ENCODE peak calls at places on chromosome 20, in five cellular contexts. One of them, this sample, is unnamed. For H3K4me1, the result is how much of the 10 kb centered on the place peaks cover.

GRCh38 chr20:22890605-22891300 is 144.4 kb upstream of the SSTR4 start:
- DNase-seq in osteoblast: no peak
- DNase-seq in HCT116: no peak
- DNase-seq in right lobe of liver: no peak
- DNase-seq in small intestine: no peak
- DNase-seq in this sample: no peak

GRCh38 chr20:52540489-52540888 is 348.9 kb upstream of the ZFP64 start:
- DNase-seq in osteoblast: no peak
- DNase-seq in HCT116: no peak
- DNase-seq in right lobe of liver: no peak
- DNase-seq in small intestine: peak
- DNase-seq in this sample: no peak

GRCh38 chr20:56433221-56433879 is 21.3 kb downstream of the CASS4 start:
- DNase-seq in osteoblast: no peak
- DNase-seq in HCT116: no peak
- DNase-seq in right lobe of liver: no peak
- DNase-seq in small intestine: no peak
- DNase-seq in this sample: no peak

GRCh38 chr20:23283096-23283850 is 67.3 kb upstream of the NXT1 start:
- DNase-seq in osteoblast: no peak
- DNase-seq in HCT116: no peak
- DNase-seq in right lobe of liver: no peak
- DNase-seq in small intestine: no peak
- DNase-seq in this sample: no peak

GRCh38 chr20:1860446-1860845 is 34.8 kb upstream of the SIRPA start:
- DNase-seq in osteoblast: peak
- DNase-seq in HCT116: no peak
- DNase-seq in right lobe of liver: no peak
- DNase-seq in small intestine: no peak
- DNase-seq in this sample: no peak

GRCh38 chr20:8388707-8389106 is 256.6 kb downstream of the PLCB1 start:
- DNase-seq in osteoblast: no peak
- DNase-seq in HCT116: no peak
- DNase-seq in right lobe of liver: no peak
- DNase-seq in small intestine: no peak
- DNase-seq in this sample: no peak

GRCh38 chr20:59207742-59208357 is 44.2 kb downstream of the ZNF831 start:
- DNase-seq in osteoblast: no peak
- DNase-seq in HCT116: peak
- DNase-seq in right lobe of liver: peak
- DNase-seq in small intestine: peak
- DNase-seq in this sample: peak

GRCh38 chr20:906703-907102 is 9.4 kb downstream of the ANGPT4 start:
- DNase-seq in osteoblast: peak
- DNase-seq in HCT116: no peak
- DNase-seq in right lobe of liver: peak
- DNase-seq in small intestine: no peak
- DNase-seq in this sample: no peak

GRCh38 chr20:2699775-2700413 is 7.3 kb downstream of the EBF4 start:
- DNase-seq in osteoblast: no peak
- DNase-seq in HCT116: no peak
- DNase-seq in right lobe of liver: no peak
- DNase-seq in small intestine: no peak
- DNase-seq in this sample: no peak

GRCh38 chr20:38883081-38883980 is 42.9 kb upstream of the FAM83D start:
- DNase-seq in osteoblast: no peak
- DNase-seq in HCT116: no peak
- DNase-seq in right lobe of liver: no peak
- DNase-seq in small intestine: no peak
- DNase-seq in this sample: no peak

GRCh38 chr20:15619341-15619740 is 953.9 kb downstream of the KIF16B start:
- DNase-seq in osteoblast: no peak
- DNase-seq in HCT116: no peak
- DNase-seq in right lobe of liver: no peak
- DNase-seq in small intestine: no peak
- DNase-seq in this sample: no peak

GRCh38 chr20:49513531-49513930 is 31.1 kb upstream of the KCNB1 start:
- DNase-seq in osteoblast: no peak
- DNase-seq in HCT116: no peak
- DNase-seq in right lobe of liver: no peak
- DNase-seq in small intestine: no peak
- DNase-seq in this sample: no peak

GRCh38 chr20:22339091-22339881 is 245.1 kb downstream of the FOXA2 start:
- DNase-seq in osteoblast: no peak
- DNase-seq in HCT116: peak
- DNase-seq in right lobe of liver: no peak
- DNase-seq in small intestine: peak
- DNase-seq in this sample: no peak

GRCh38 chr20:10527781-10528180 is 92.7 kb downstream of the SLX4IP start:
- DNase-seq in osteoblast: no peak
- DNase-seq in HCT116: no peak
- DNase-seq in right lobe of liver: no peak
- DNase-seq in small intestine: no peak
- DNase-seq in this sample: no peak

GRCh38 chr20:48294942-48295341 is 509.7 kb upstream of the SULF2 start:
- DNase-seq in osteoblast: no peak
- DNase-seq in HCT116: no peak
- DNase-seq in right lobe of liver: no peak
- DNase-seq in small intestine: no peak
- DNase-seq in this sample: no peak

GRCh38 chr20:63934271-63935068 is 21.7 kb downstream of the UCKL1 start:
- DNase-seq in osteoblast: peak
- DNase-seq in HCT116: no peak
- DNase-seq in right lobe of liver: no peak
- DNase-seq in small intestine: no peak
- DNase-seq in this sample: no peak

GRCh38 chr20:48332555-48332954 is 495.2 kb downstream of the PREX1 start:
- DNase-seq in osteoblast: peak
- DNase-seq in HCT116: no peak
- DNase-seq in right lobe of liver: no peak
- DNase-seq in small intestine: no peak
- DNase-seq in this sample: no peak

GRCh38 chr20:61797200-61797599 is 268.5 kb downstream of the TAF4 start:
- DNase-seq in osteoblast: no peak
- DNase-seq in HCT116: no peak
- DNase-seq in right lobe of liver: no peak
- DNase-seq in small intestine: no peak
- DNase-seq in this sample: no peak

GRCh38 chr20:18835850-18836249 is 22.3 kb downstream of the SCP2D1 start:
- DNase-seq in osteoblast: no peak
- DNase-seq in HCT116: no peak
- DNase-seq in right lobe of liver: no peak
- DNase-seq in small intestine: no peak
- DNase-seq in this sample: no peak

GRCh38 chr20:62616728-62617621 is 25.3 kb upstream of the SLCO4A1 start:
- DNase-seq in osteoblast: peak
- DNase-seq in HCT116: peak
- DNase-seq in right lobe of liver: peak
- DNase-seq in small intestine: peak
- DNase-seq in this sample: peak

GRCh38 chr20:62949153-62949821 is 3.2 kb upstream of the SLC17A9 start:
- DNase-seq in osteoblast: peak
- DNase-seq in HCT116: no peak
- DNase-seq in right lobe of liver: no peak
- DNase-seq in small intestine: no peak
- DNase-seq in this sample: no peak

GRCh38 chr20:63210011-63210605 is 5.8 kb downstream of the YTHDF1 start:
- DNase-seq in osteoblast: peak
- DNase-seq in HCT116: no peak
- DNase-seq in right lobe of liver: no peak
- DNase-seq in small intestine: no peak
- DNase-seq in this sample: no peak

GRCh38 chr20:41249371-41249770 is 68.2 kb downstream of the ZHX3 start:
- DNase-seq in osteoblast: peak
- DNase-seq in HCT116: no peak
- DNase-seq in right lobe of liver: no peak
- DNase-seq in small intestine: no peak
- DNase-seq in this sample: no peak

GRCh38 chr20:7171911-7172310 is 404.4 kb downstream of the BMP2 start:
- DNase-seq in osteoblast: no peak
- DNase-seq in HCT116: no peak
- DNase-seq in right lobe of liver: no peak
- DNase-seq in small intestine: no peak
- DNase-seq in this sample: no peak

GRCh38 chr20:62711703-62712101 is 3.1 kb downstream of the NTSR1 start:
- DNase-seq in osteoblast: no peak
- DNase-seq in HCT116: no peak
- DNase-seq in right lobe of liver: peak
- DNase-seq in small intestine: no peak
- DNase-seq in this sample: no peak

GRCh38 chr20:47905628-47906487 is 120.6 kb upstream of the SULF2 start:
- DNase-seq in osteoblast: no peak
- DNase-seq in HCT116: no peak
- DNase-seq in right lobe of liver: no peak
- DNase-seq in small intestine: no peak
- DNase-seq in this sample: no peak

GRCh38 chr20:63060057-63060991 is 53.6 kb upstream of the BHLHE23 start:
- DNase-seq in osteoblast: peak
- DNase-seq in HCT116: no peak
- DNase-seq in right lobe of liver: peak
- DNase-seq in small intestine: no peak
- DNase-seq in this sample: no peak

DNA sequence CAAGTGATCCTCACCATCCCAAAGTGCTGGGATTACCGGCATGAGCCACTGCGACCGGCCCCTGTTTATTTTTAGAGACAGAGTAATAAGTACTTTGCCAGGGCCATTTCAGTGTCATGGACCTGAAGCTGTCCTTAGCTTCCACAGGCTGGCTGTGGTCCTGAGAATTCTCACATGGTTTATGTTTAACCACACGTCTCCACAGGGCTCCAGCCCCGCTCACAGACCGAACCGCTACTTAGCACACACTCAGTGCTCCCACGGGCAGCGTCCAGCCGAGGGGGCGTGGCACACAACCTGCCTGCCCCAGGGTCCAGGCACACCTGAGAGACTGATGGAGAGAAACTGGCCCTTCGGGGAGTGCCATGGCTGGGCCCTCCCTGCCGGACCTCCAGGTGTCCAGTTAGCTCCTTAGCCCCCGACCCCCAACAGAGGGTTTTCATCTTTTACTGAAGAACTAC is 11.7 kb downstream of the ACSS1 start:
- DNase-seq in osteoblast: peak
- DNase-seq in HCT116: no peak
- DNase-seq in right lobe of liver: peak
- DNase-seq in small intestine: no peak
- DNase-seq in this sample: peak
- H3K4me1 ChIP-seq in osteoblast: under half
- H3K4me1 ChIP-seq in HCT116: under half
- H3K4me1 ChIP-seq in right lobe of liver: under half
- H3K4me1 ChIP-seq in small intestine: under half
- H3K4me1 ChIP-seq in this sample: under half

DNA sequence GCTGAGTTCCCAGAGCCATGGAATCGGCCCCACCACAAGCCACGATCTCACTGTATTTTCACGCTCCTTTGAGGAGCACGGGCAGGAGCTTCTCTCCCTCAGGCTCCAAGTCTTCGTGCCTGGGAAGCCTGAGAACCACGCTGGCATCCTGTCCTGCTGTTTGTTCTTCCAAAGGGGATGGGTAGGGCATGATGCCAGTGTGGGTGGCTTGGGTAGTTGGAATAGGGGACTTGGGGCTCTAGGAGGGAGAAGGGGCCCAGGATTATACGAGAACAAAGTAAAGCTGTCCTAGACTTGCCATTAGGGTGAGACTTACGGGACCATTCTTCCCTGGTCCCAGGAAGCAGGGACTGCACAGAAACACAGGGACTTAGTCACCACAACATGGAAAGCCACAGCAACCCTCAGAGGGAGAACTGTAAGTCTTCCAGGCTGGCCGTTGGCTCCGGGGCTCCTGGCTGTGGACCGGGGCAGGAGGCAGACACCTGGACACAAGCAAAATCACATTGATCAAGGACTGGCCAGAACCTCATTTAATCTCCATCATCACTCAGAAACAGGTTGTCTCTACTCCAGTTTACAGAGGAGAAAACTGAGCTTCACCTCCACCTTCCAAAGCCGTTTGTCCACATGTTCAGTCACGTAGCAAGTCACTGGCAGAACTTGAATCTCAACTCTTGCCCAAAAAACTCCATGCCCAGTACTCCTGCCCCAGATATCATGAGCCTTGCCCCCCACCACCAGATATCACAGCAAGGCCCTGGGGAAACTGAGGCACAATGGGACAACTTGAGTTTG is 1.3 kb downstream of the CCN5 start:
- DNase-seq in osteoblast: peak
- DNase-seq in HCT116: no peak
- DNase-seq in right lobe of liver: no peak
- DNase-seq in small intestine: no peak
- DNase-seq in this sample: no peak
- H3K4me1 ChIP-seq in osteoblast: under half
- H3K4me1 ChIP-seq in HCT116: under half
- H3K4me1 ChIP-seq in right lobe of liver: under half
- H3K4me1 ChIP-seq in small intestine: under half
- H3K4me1 ChIP-seq in this sample: under half

DNA sequence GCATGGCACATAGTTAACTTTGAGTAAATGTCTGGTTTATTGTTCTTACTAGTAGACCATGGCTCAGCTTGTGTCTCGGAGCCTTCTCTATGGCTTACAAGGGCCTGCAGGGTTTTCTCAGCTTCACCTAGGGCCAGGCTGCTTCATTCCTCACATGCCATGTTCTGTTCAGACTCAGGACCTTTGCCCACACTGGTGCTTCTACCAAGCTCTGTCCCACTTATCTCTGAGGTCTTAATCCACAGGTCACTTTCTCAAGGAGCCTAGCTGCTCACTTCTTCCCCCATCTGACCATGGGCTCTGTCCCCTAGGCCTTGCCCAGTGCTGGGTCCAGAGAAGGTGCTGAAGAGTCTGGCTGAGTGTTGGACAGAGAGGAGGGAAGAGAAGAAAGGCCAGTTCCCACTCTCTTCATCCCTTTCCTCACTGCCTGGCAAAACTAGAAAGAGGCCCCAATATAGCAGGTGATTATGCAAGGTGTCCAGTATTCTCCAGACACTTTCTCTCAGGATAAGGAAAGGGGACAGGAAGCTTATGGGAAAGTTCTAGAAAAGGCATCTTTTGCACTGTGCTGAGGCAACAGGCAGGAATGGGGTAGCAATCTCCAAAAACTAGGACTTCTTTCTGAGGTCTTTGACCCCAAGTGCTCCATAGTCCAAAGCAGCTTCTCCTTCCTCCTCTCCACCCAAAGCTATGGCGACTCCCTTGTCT is 40.0 kb downstream of the COX4I2 start:
- DNase-seq in osteoblast: no peak
- DNase-seq in HCT116: no peak
- DNase-seq in right lobe of liver: no peak
- DNase-seq in small intestine: no peak
- DNase-seq in this sample: no peak
- H3K4me1 ChIP-seq in osteoblast: half or more
- H3K4me1 ChIP-seq in HCT116: half or more
- H3K4me1 ChIP-seq in right lobe of liver: under half
- H3K4me1 ChIP-seq in small intestine: under half
- H3K4me1 ChIP-seq in this sample: half or more

DNA sequence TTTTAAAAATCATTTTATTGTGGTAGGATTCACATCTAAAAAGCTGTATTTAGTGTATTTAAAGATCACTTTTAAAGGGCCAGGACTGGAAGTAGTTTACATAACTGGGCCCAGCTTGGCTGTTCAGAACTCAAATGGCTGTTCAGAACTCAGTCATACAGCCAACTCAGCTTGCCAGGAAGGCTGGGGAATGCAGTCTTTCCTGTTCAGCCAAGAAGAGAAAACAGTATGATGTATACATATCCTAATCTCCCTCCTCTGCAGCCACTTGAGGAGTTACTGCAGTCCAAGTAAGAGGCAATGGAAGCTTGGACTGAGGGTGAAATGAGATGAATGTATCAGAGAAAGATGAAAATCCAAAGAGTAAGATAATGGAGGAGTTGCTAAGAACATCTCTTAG is 24.6 kb downstream of the DSTN start:
- DNase-seq in osteoblast: peak
- DNase-seq in HCT116: no peak
- DNase-seq in right lobe of liver: no peak
- DNase-seq in small intestine: no peak
- DNase-seq in this sample: no peak
- H3K4me1 ChIP-seq in osteoblast: under half
- H3K4me1 ChIP-seq in HCT116: under half
- H3K4me1 ChIP-seq in right lobe of liver: under half
- H3K4me1 ChIP-seq in small intestine: under half
- H3K4me1 ChIP-seq in this sample: under half